ENCODE peak calls at places on chromosomes 13 and 19, in five cellular contexts. O, U, G, T and M are unnamed samples.
A peak's percentile ranks its signal among the peaks of the same experiment; 100 is the strongest.

GRCh38 chr19:21023901-21024300 is 3.4 kb downstream of the ZNF430 start:
- DNase-seq in O (no peak), U (no peak), G (no peak), T (no peak), M (no peak)

GRCh38 chr13:39599842-39600241 is 3.2 kb downstream of the LHFPL6 start:
- DNase-seq in O (no peak), U (no peak), G (no peak), T (no peak), M (no peak)

GRCh38 chr13:73572824-73573223 is 514.0 kb downstream of the KLF5 start:
- DNase-seq in O (no peak), U (no peak), G (no peak), T (no peak), M (no peak)

GRCh38 chr13:38103851-38104250 is 234.3 kb upstream of the TRPC4 start:
- DNase-seq in O (no peak), U (no peak), G (peak; percentile 12), T (no peak), M (no peak)

GRCh38 chr13:106182404-106182803 is 353.1 kb downstream of the EFNB2 start:
- DNase-seq in O (no peak), U (no peak), G (no peak), T (no peak), M (no peak)

GRCh38 chr19:8485561-8486371 is 16.7 kb downstream of the PRAM1 start:
- DNase-seq in O (no peak), U (no peak), G (no peak), T (no peak), M (peak; percentile 76)

GRCh38 chr19:3655402-3656072 is 28.9 kb upstream of the CACTIN start:
- DNase-seq in O (no peak), U (no peak), G (no peak), T (no peak), M (no peak)

GRCh38 chr19:58553799-58554493 is 959 bp downstream of the CHMP2A start:
- DNase-seq in O (no peak), U (no peak), G (no peak), T (peak; percentile 69), M (peak; percentile 78)

GRCh38 chr13:32323912-32324311 is 8.6 kb downstream of the BRCA2 start:
- DNase-seq in O (no peak), U (no peak), G (no peak), T (no peak), M (no peak)

DNA sequence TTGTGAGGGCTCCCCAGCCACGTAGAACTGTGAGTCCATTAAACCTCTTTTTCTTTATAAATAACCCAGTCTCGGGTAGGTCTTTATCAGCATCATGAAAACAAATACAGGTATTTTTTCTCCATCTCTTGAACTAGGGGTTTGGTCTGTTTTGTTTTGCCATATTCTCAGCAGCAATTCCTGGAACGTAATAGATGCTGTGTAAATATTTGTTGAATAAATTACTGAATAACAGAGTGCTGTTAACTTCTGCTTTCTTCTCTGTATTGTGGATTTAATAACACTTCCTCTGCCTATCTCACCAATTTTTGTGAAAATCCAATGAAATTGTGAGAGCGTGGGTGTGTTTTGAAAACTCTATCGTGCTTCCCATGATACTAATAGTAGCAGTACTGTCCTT is 429.4 kb downstream of the DCT start:
- DNase-seq in O (no peak), U (no peak), G (no peak), T (no peak), M (no peak)
- H3K27ac ChIP-seq in O (no peak overlapping the region), U (no peak overlapping the region), G (no peak overlapping the region), T (no peak overlapping the region), M (no peak overlapping the region)

DNA sequence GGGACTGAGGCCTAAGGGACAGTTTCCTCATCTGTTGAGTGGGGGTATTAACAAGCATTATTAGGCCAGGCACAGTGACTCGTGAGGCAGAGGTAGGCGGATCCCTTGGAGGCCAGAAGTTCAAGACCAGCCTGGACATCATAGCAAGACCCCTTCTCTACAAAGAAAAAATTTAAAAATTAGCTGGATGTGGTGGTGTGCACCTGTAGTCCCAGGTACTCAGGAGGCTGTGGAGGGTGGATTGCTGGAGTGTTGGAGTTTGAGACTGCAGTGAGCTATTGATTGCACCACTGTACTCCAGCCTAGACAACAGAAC is 11.3 kb upstream of the FOSB start:
- DNase-seq in O (no peak), U (no peak), G (no peak), T (no peak), M (no peak)
- H3K27ac ChIP-seq in O (peak overlapping the region; percentile 45), U (no peak overlapping the region), G (peak overlapping the region; percentile 65), T (peak overlapping the region; percentile 81), M (peak overlapping the region; percentile 58)

DNA sequence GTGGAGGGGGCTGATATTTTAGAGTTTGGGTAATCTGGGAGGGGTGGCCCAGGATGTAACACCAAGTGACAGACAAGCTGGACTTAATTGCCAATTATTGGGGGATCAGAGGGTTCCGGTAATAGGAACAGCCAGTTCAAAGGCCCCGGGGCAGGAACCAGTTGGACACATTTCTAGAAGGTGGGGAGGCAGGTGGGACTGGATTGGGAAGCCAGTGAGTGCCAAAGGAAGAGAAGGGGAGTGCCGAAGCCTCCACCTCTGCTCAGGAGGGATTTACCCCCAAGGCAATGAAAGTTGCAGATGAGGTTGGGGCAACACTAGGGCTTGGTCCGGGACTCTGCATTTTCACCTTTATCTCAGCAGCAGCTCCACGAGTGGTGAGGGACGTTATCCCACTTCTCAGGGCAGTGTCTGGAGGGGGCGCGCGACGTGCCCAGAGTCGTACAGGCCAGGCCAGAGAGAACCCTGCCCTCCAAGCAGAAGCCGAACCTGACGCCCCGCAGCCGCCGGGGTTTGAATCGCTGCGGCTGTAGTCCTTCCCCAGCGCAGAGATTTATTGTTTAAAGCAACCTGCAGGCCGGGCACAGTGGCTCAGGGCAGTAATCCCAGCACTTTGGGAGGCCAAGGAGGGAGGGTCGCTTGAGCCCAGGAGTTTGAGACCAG is 5.7 kb upstream of the JUND start:
- DNase-seq in O (no peak), U (no peak), G (no peak), T (no peak), M (no peak)
- H3K27ac ChIP-seq in O (no peak overlapping the region), U (no peak overlapping the region), G (no peak overlapping the region), T (peak overlapping the region; percentile 45), M (no peak overlapping the region)

GRCh38 chr13:49190901-49191300 is 29.2 kb upstream of the MLNR start:
- DNase-seq in O (no peak), U (no peak), G (no peak), T (no peak), M (no peak)
- H3K27ac ChIP-seq in O (no peak overlapping the region), U (no peak overlapping the region), G (no peak overlapping the region), T (no peak overlapping the region), M (no peak overlapping the region)

DNA sequence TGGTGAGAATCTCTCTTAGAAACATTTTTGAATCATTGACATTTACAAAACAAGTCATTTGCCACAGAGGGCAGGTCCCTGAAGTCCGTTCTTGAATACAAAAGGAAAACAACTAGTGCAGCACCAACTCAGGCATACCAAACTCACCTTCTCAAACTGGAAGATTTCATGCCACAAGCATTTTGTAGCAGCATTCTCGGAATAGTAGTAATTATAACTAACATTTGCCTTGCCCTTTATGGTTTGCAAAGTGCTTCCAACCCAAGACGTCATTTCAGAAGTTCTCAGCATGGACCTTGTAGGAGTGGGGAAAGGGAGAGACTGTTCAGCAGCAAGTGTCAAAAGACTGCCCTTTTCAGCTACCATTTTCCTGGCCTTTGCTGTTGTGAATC is 344.6 kb downstream of the RFC3 start:
- DNase-seq in O (no peak), U (no peak), G (no peak), T (no peak), M (no peak)
- H3K27ac ChIP-seq in O (no peak overlapping the region), U (no peak overlapping the region), G (peak overlapping the region; percentile 51), T (peak overlapping the region; percentile 73), M (no peak overlapping the region)

GRCh38 chr13:27952931-27953670 is 16.0 kb downstream of the CDX2 start:
- DNase-seq in O (no peak), U (no peak), G (no peak), T (no peak), M (no peak)
- H3K27ac ChIP-seq in O (no peak overlapping the region), U (no peak overlapping the region), G (no peak overlapping the region), T (no peak overlapping the region), M (peak overlapping the region; percentile 70)

GRCh38 chr13:111060237-111060919 is 54.7 kb upstream of the ARHGEF7 start:
- DNase-seq in O (no peak), U (no peak), G (no peak), T (no peak), M (no peak)

GRCh38 chr13:111058796-111059506 is 56.2 kb upstream of the ARHGEF7 start:
- DNase-seq in O (no peak), U (no peak), G (no peak), T (no peak), M (no peak)

GRCh38 chr13:111064661-111065060 is 50.4 kb upstream of the ARHGEF7 start:
- DNase-seq in O (no peak), U (no peak), G (no peak), T (no peak), M (no peak)

GRCh38 chr13:111062305-111062704 is 52.8 kb upstream of the ARHGEF7 start:
- DNase-seq in O (no peak), U (no peak), G (no peak), T (no peak), M (no peak)

GRCh38 chr13:111061338-111062045 is 53.6 kb upstream of the ARHGEF7 start:
- DNase-seq in O (no peak), U (no peak), G (no peak), T (no peak), M (no peak)
- H3K27ac ChIP-seq in O (no peak overlapping the region), U (no peak overlapping the region), G (no peak overlapping the region), T (no peak overlapping the region), M (no peak overlapping the region)

GRCh38 chr13:113992276-113993005 is 18.6 kb upstream of the C13orf46 start:
- DNase-seq in O (no peak), U (no peak), G (peak; percentile 63), T (no peak), M (no peak)

GRCh38 chr13:113989585-113990300 is 15.9 kb upstream of the C13orf46 start:
- DNase-seq in O (no peak), U (no peak), G (no peak), T (peak; percentile 54), M (peak; percentile 37)

GRCh38 chr13:113991191-113991669 is 17.4 kb upstream of the C13orf46 start:
- DNase-seq in O (no peak), U (no peak), G (peak; percentile 47), T (peak; percentile 6), M (peak; percentile 11)

GRCh38 chr13:113991676-113992179 is 17.9 kb upstream of the C13orf46 start:
- DNase-seq in O (no peak), U (no peak), G (no peak), T (no peak), M (no peak)

DNA sequence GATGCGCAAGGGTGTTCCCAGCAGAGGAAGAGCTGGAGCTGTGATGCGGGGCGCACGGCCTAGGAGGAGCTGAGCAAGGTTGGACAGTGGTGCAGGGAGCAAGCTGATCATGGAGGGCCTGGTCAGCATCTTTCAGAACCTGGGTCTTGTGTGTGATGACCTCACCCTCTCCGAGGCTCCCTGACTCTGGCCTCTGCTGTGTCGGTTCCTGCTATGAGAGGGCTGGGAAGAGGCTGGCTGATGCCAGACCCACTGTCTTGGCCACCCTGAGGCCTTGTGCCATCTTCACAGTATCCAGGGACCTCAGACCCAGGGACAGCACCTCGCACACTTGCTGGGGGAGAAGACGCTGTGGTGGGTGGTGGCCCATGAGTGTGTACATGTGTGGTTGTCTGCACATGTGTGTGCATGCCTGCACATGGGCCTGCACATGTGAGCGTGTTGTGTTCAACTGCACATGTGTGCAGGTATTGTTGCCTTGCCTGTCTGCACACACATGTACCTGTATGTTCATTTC is 16.5 kb upstream of the C13orf46 start:
- DNase-seq in O (no peak), U (no peak), G (no peak), T (peak; percentile 48), M (peak; percentile 67)
- H3K27ac ChIP-seq in O (no peak overlapping the region), U (no peak overlapping the region), G (no peak overlapping the region), T (no peak overlapping the region), M (no peak overlapping the region)